ENCODE peak calls at places on chromosomes 4 and X, in eight cellular contexts. One of them, this sample, is unnamed.
A peak's percentile ranks its signal among the peaks of the same experiment; 100 is the strongest.

GRCh38 chr4:61273237-61273636 is 73.1 kb downstream of the ADGRL3 start:
- DNase-seq in WTC11: no peak
- DNase-seq in tibial nerve: peak; percentile 8
- DNase-seq in BE2C: no peak
- DNase-seq in glutamatergic neuron: no peak
- DNase-seq in neural crest cell: no peak
- DNase-seq in fibroblast of pulmonary artery: peak; percentile 37
- DNase-seq in heart left ventricle: no peak
- DNase-seq in this sample: no peak

GRCh38 chr4:140238353-140239041 is 84.5 kb upstream of the MAML3 start:
- DNase-seq in BE2C: peak; percentile 95
- DNase-seq in heart left ventricle: peak; percentile 91
- DNase-seq in tibial nerve: peak; percentile 84
- DNase-seq in glutamatergic neuron: peak; percentile 74
- DNase-seq in neural crest cell: peak; percentile 35
- DNase-seq in WTC11: peak; percentile 49
- DNase-seq in fibroblast of pulmonary artery: peak; percentile 90
- DNase-seq in this sample: no peak

GRCh38 chrX:106959897-106960296 is 39.7 kb downstream of the CLDN2 start:
- DNase-seq in glutamatergic neuron: no peak
- DNase-seq in WTC11: no peak
- DNase-seq in fibroblast of pulmonary artery: peak; percentile 54
- DNase-seq in BE2C: no peak
- DNase-seq in heart left ventricle: no peak
- DNase-seq in neural crest cell: no peak
- DNase-seq in tibial nerve: no peak
- DNase-seq in this sample: no peak

GRCh38 chrX:153645921-153646481 is 1.0 kb upstream of the DUSP9 start:
- DNase-seq in glutamatergic neuron: no peak
- DNase-seq in BE2C: no peak
- DNase-seq in WTC11: no peak
- DNase-seq in neural crest cell: no peak
- DNase-seq in tibial nerve: no peak
- DNase-seq in fibroblast of pulmonary artery: no peak
- DNase-seq in heart left ventricle: no peak
- DNase-seq in this sample: no peak

GRCh38 chr4:62482355-62482754 is 1282.2 kb downstream of the ADGRL3 start:
- DNase-seq in neural crest cell: no peak
- DNase-seq in fibroblast of pulmonary artery: no peak
- DNase-seq in WTC11: no peak
- DNase-seq in heart left ventricle: no peak
- DNase-seq in BE2C: no peak
- DNase-seq in tibial nerve: no peak
- DNase-seq in glutamatergic neuron: no peak
- DNase-seq in this sample: no peak

GRCh38 chr4:156038772-156039171 is 85.1 kb upstream of the CTSO start:
- DNase-seq in fibroblast of pulmonary artery: no peak
- DNase-seq in heart left ventricle: no peak
- DNase-seq in glutamatergic neuron: no peak
- DNase-seq in BE2C: no peak
- DNase-seq in WTC11: no peak
- DNase-seq in neural crest cell: no peak
- DNase-seq in tibial nerve: no peak
- DNase-seq in this sample: no peak

GRCh38 chr4:119526786-119527550 is 101.6 kb downstream of the PDE5A start:
- DNase-seq in neural crest cell: no peak
- DNase-seq in fibroblast of pulmonary artery: no peak
- DNase-seq in WTC11: no peak
- DNase-seq in glutamatergic neuron: no peak
- DNase-seq in tibial nerve: no peak
- DNase-seq in heart left ventricle: no peak
- DNase-seq in BE2C: no peak
- DNase-seq in this sample: no peak

GRCh38 chrX:1853447-1853846 is 238.6 kb downstream of the ASMT start:
- DNase-seq in BE2C: no peak
- DNase-seq in fibroblast of pulmonary artery: no peak
- DNase-seq in glutamatergic neuron: no peak
- DNase-seq in heart left ventricle: no peak
- DNase-seq in neural crest cell: no peak
- DNase-seq in tibial nerve: no peak
- DNase-seq in WTC11: no peak
- DNase-seq in this sample: no peak

GRCh38 chr4:183326853-183327252 is 4.6 kb upstream of the CLDN24 start:
- DNase-seq in fibroblast of pulmonary artery: peak; percentile 15
- DNase-seq in neural crest cell: no peak
- DNase-seq in WTC11: no peak
- DNase-seq in BE2C: no peak
- DNase-seq in glutamatergic neuron: no peak
- DNase-seq in tibial nerve: no peak
- DNase-seq in heart left ventricle: no peak
- DNase-seq in this sample: no peak

GRCh38 chr4:56733352-56733751 is 52.3 kb upstream of the HOPX start:
- DNase-seq in fibroblast of pulmonary artery: no peak
- DNase-seq in WTC11: no peak
- DNase-seq in glutamatergic neuron: no peak
- DNase-seq in neural crest cell: no peak
- DNase-seq in BE2C: no peak
- DNase-seq in tibial nerve: no peak
- DNase-seq in heart left ventricle: no peak
- DNase-seq in this sample: no peak

GRCh38 chrX:100680756-100681155 is 36.8 kb downstream of the SRPX2 start:
- DNase-seq in WTC11: no peak
- DNase-seq in fibroblast of pulmonary artery: no peak
- DNase-seq in neural crest cell: no peak
- DNase-seq in BE2C: no peak
- DNase-seq in tibial nerve: no peak
- DNase-seq in glutamatergic neuron: no peak
- DNase-seq in heart left ventricle: no peak
- DNase-seq in this sample: no peak

GRCh38 chrX:53048169-53049126 is at the start of gene GPR173:
- DNase-seq in BE2C: peak; percentile 78
- DNase-seq in tibial nerve: peak; percentile 17
- DNase-seq in glutamatergic neuron: peak; percentile 74
- DNase-seq in fibroblast of pulmonary artery: peak; percentile 65
- DNase-seq in neural crest cell: peak; percentile 35
- DNase-seq in WTC11: peak; percentile 57
- DNase-seq in heart left ventricle: peak; percentile 64
- DNase-seq in this sample: no peak

GRCh38 chr4:113943863-113944262 is 35.6 kb downstream of the ARSJ start:
- DNase-seq in tibial nerve: no peak
- DNase-seq in WTC11: no peak
- DNase-seq in BE2C: no peak
- DNase-seq in fibroblast of pulmonary artery: peak; percentile 31
- DNase-seq in glutamatergic neuron: no peak
- DNase-seq in heart left ventricle: no peak
- DNase-seq in neural crest cell: no peak
- DNase-seq in this sample: no peak

GRCh38 chrX:12446342-12447075 is 308.2 kb downstream of the FRMPD4 start:
- DNase-seq in neural crest cell: no peak
- DNase-seq in glutamatergic neuron: no peak
- DNase-seq in BE2C: no peak
- DNase-seq in tibial nerve: no peak
- DNase-seq in WTC11: no peak
- DNase-seq in heart left ventricle: no peak
- DNase-seq in fibroblast of pulmonary artery: peak; percentile 55
- DNase-seq in this sample: no peak

GRCh38 chr4:6419452-6420028 is 52.9 kb downstream of the PPP2R2C start:
- DNase-seq in fibroblast of pulmonary artery: peak; percentile 6
- DNase-seq in glutamatergic neuron: no peak
- DNase-seq in BE2C: no peak
- DNase-seq in tibial nerve: no peak
- DNase-seq in neural crest cell: no peak
- DNase-seq in heart left ventricle: no peak
- DNase-seq in WTC11: no peak
- DNase-seq in this sample: no peak

GRCh38 chr4:147789596-147789995 is 57.7 kb downstream of the ARHGAP10 start:
- DNase-seq in glutamatergic neuron: no peak
- DNase-seq in BE2C: no peak
- DNase-seq in fibroblast of pulmonary artery: no peak
- DNase-seq in WTC11: no peak
- DNase-seq in neural crest cell: no peak
- DNase-seq in heart left ventricle: no peak
- DNase-seq in tibial nerve: no peak
- DNase-seq in this sample: no peak

GRCh38 chrX:143115466-143115865 is 89.7 kb downstream of the SPANXN4 start:
- DNase-seq in BE2C: no peak
- DNase-seq in WTC11: no peak
- DNase-seq in neural crest cell: no peak
- DNase-seq in heart left ventricle: no peak
- DNase-seq in glutamatergic neuron: no peak
- DNase-seq in tibial nerve: no peak
- DNase-seq in fibroblast of pulmonary artery: no peak
- DNase-seq in this sample: no peak

GRCh38 chrX:135544338-135544948 is 24.0 kb downstream of the INTS6L start:
- DNase-seq in tibial nerve: no peak
- DNase-seq in fibroblast of pulmonary artery: no peak
- DNase-seq in neural crest cell: no peak
- DNase-seq in glutamatergic neuron: no peak
- DNase-seq in heart left ventricle: no peak
- DNase-seq in WTC11: no peak
- DNase-seq in BE2C: no peak
- DNase-seq in this sample: no peak

GRCh38 chr4:7073526-7074390 is 5.9 kb upstream of the GRPEL1 start:
- DNase-seq in neural crest cell: peak; percentile 33
- DNase-seq in WTC11: peak; percentile 52
- DNase-seq in heart left ventricle: no peak
- DNase-seq in fibroblast of pulmonary artery: peak; percentile 62
- DNase-seq in BE2C: peak; percentile 79
- DNase-seq in glutamatergic neuron: peak; percentile 76
- DNase-seq in tibial nerve: peak; percentile 35
- DNase-seq in this sample: no peak

GRCh38 chrX:32448320-32448719 is 763.0 kb downstream of the DMD start:
- DNase-seq in WTC11: no peak
- DNase-seq in BE2C: no peak
- DNase-seq in heart left ventricle: no peak
- DNase-seq in neural crest cell: no peak
- DNase-seq in glutamatergic neuron: no peak
- DNase-seq in fibroblast of pulmonary artery: no peak
- DNase-seq in tibial nerve: no peak
- DNase-seq in this sample: no peak

GRCh38 chr4:87901426-87901825 is 68.7 kb downstream of the MEPE start:
- DNase-seq in BE2C: no peak
- DNase-seq in neural crest cell: no peak
- DNase-seq in heart left ventricle: no peak
- DNase-seq in fibroblast of pulmonary artery: no peak
- DNase-seq in WTC11: no peak
- DNase-seq in glutamatergic neuron: no peak
- DNase-seq in tibial nerve: no peak
- DNase-seq in this sample: no peak

GRCh38 chrX:24260827-24261550 is 52.9 kb downstream of the SUPT20HL2 start:
- DNase-seq in fibroblast of pulmonary artery: peak; percentile 62
- DNase-seq in glutamatergic neuron: no peak
- DNase-seq in BE2C: no peak
- DNase-seq in tibial nerve: peak; percentile 37
- DNase-seq in WTC11: no peak
- DNase-seq in heart left ventricle: no peak
- DNase-seq in neural crest cell: no peak
- DNase-seq in this sample: no peak

GRCh38 chr4:17236686-17237085 is 275.2 kb downstream of the QDPR start:
- DNase-seq in neural crest cell: no peak
- DNase-seq in fibroblast of pulmonary artery: peak; percentile 23
- DNase-seq in WTC11: no peak
- DNase-seq in tibial nerve: no peak
- DNase-seq in glutamatergic neuron: no peak
- DNase-seq in heart left ventricle: no peak
- DNase-seq in BE2C: no peak
- DNase-seq in this sample: no peak

DNA sequence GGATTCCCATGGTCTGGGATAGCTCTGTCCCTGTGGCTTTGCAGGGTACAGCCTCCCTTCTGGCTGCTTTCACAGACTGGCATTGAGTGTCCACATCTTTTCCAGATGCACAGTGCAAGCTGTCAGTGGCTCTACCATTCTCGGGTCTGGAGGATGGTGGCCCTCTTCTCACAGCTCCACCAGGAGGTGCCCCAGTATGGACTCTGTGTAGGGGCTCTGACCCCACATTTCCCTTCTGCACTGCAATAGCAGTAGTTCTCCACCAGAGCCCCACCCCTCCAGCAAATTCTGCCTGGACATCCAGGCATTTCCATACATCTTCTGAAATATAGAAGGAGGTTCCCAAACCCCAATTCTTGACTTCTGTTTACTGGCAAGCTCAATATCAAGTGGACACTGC is 50.2 kb upstream of the GRID2 start:
- DNase-seq in neural crest cell: no peak
- DNase-seq in glutamatergic neuron: no peak
- DNase-seq in tibial nerve: no peak
- DNase-seq in fibroblast of pulmonary artery: no peak
- DNase-seq in WTC11: no peak
- DNase-seq in heart left ventricle: no peak
- DNase-seq in BE2C: no peak
- DNase-seq in this sample: no peak
- TF ChIP-seq CTCF in neural crest cell: no peak
- TF ChIP-seq CTCF in glutamatergic neuron: no peak
- TF ChIP-seq CTCF in tibial nerve: no peak
- TF ChIP-seq CTCF in fibroblast of pulmonary artery: no peak
- TF ChIP-seq CTCF in WTC11: no peak
- TF ChIP-seq CTCF in heart left ventricle: no peak
- TF ChIP-seq CTCF in BE2C: no peak
- TF ChIP-seq CTCF in this sample: no peak

GRCh38 chrX:40928076-40928475 is 157.2 kb upstream of the USP9X start:
- DNase-seq in WTC11: no peak
- DNase-seq in neural crest cell: no peak
- DNase-seq in BE2C: no peak
- DNase-seq in glutamatergic neuron: no peak
- DNase-seq in fibroblast of pulmonary artery: no peak
- DNase-seq in tibial nerve: no peak
- DNase-seq in heart left ventricle: no peak
- DNase-seq in this sample: no peak

GRCh38 chrX:40920351-40920750 is 164.9 kb upstream of the USP9X start:
- DNase-seq in neural crest cell: no peak
- DNase-seq in tibial nerve: no peak
- DNase-seq in glutamatergic neuron: no peak
- DNase-seq in BE2C: no peak
- DNase-seq in WTC11: no peak
- DNase-seq in heart left ventricle: no peak
- DNase-seq in fibroblast of pulmonary artery: no peak
- DNase-seq in this sample: no peak

GRCh38 chrX:40922307-40922706 is 162.9 kb upstream of the USP9X start:
- DNase-seq in heart left ventricle: no peak
- DNase-seq in glutamatergic neuron: no peak
- DNase-seq in BE2C: no peak
- DNase-seq in neural crest cell: no peak
- DNase-seq in WTC11: peak; percentile 13
- DNase-seq in tibial nerve: no peak
- DNase-seq in fibroblast of pulmonary artery: peak; percentile 71
- DNase-seq in this sample: no peak
- TF ChIP-seq CTCF in heart left ventricle: no peak
- TF ChIP-seq CTCF in glutamatergic neuron: no peak
- TF ChIP-seq CTCF in BE2C: peak; percentile 54
- TF ChIP-seq CTCF in neural crest cell: peak; percentile 54
- TF ChIP-seq CTCF in WTC11: peak; percentile 30
- TF ChIP-seq CTCF in tibial nerve: no peak
- TF ChIP-seq CTCF in fibroblast of pulmonary artery: peak; percentile 41
- TF ChIP-seq CTCF in this sample: no peak

GRCh38 chr4:178633263-178633662 is 1191.0 kb upstream of the AGA start:
- DNase-seq in heart left ventricle: no peak
- DNase-seq in tibial nerve: no peak
- DNase-seq in WTC11: no peak
- DNase-seq in glutamatergic neuron: no peak
- DNase-seq in fibroblast of pulmonary artery: no peak
- DNase-seq in BE2C: no peak
- DNase-seq in neural crest cell: no peak
- DNase-seq in this sample: no peak
- TF ChIP-seq CTCF in heart left ventricle: no peak
- TF ChIP-seq CTCF in tibial nerve: no peak
- TF ChIP-seq CTCF in WTC11: no peak
- TF ChIP-seq CTCF in glutamatergic neuron: peak; percentile 26
- TF ChIP-seq CTCF in fibroblast of pulmonary artery: no peak
- TF ChIP-seq CTCF in BE2C: peak; percentile 14
- TF ChIP-seq CTCF in neural crest cell: peak; percentile 32
- TF ChIP-seq CTCF in this sample: no peak

GRCh38 chrX:124223524-124223923 is 108.9 kb upstream of the TEX13D start:
- DNase-seq in neural crest cell: peak; percentile 49
- DNase-seq in BE2C: no peak
- DNase-seq in WTC11: peak; percentile 17
- DNase-seq in heart left ventricle: no peak
- DNase-seq in glutamatergic neuron: peak; percentile 19
- DNase-seq in fibroblast of pulmonary artery: no peak
- DNase-seq in tibial nerve: no peak
- DNase-seq in this sample: no peak
- TF ChIP-seq CTCF in neural crest cell: no peak
- TF ChIP-seq CTCF in BE2C: no peak
- TF ChIP-seq CTCF in WTC11: peak; percentile 30
- TF ChIP-seq CTCF in heart left ventricle: no peak
- TF ChIP-seq CTCF in glutamatergic neuron: no peak
- TF ChIP-seq CTCF in fibroblast of pulmonary artery: no peak
- TF ChIP-seq CTCF in tibial nerve: no peak
- TF ChIP-seq CTCF in this sample: no peak